ENCODE peak calls at places on chromosomes 6 and 20, in seven cellular contexts. One of them, this sample, is unnamed. For H3K4me1 and H3K36me3, the result is how much of the 10 kb centered on the place peaks cover.

GRCh38 chr6:53309059-53309896 is 39.5 kb downstream of the ELOVL5 start:
- DNase-seq in adrenal gland: peak
- DNase-seq in esophagus squamous epithelium: no peak
- DNase-seq in OCI-LY7: peak
- DNase-seq in GM23338: no peak
- DNase-seq in hepatocyte: no peak
- DNase-seq in heart right ventricle: no peak
- DNase-seq in this sample: peak

GRCh38 chr6:55239099-55239498 is 64.8 kb downstream of the HCRTR2 start:
- DNase-seq in GM23338: no peak
- DNase-seq in heart right ventricle: no peak
- DNase-seq in esophagus squamous epithelium: no peak
- DNase-seq in adrenal gland: no peak
- DNase-seq in OCI-LY7: no peak
- DNase-seq in hepatocyte: peak
- DNase-seq in this sample: no peak

GRCh38 chr6:136684483-136684882 is 107.8 kb downstream of the MAP3K5 start:
- DNase-seq in adrenal gland: no peak
- DNase-seq in OCI-LY7: no peak
- DNase-seq in esophagus squamous epithelium: no peak
- DNase-seq in heart right ventricle: peak
- DNase-seq in hepatocyte: no peak
- DNase-seq in GM23338: no peak
- DNase-seq in this sample: no peak

GRCh38 chr20:39291301-39291700 is 329.2 kb downstream of the DHX35 start:
- DNase-seq in adrenal gland: peak
- DNase-seq in hepatocyte: no peak
- DNase-seq in GM23338: no peak
- DNase-seq in heart right ventricle: no peak
- DNase-seq in OCI-LY7: no peak
- DNase-seq in esophagus squamous epithelium: no peak
- DNase-seq in this sample: no peak

GRCh38 chr6:165987483-165988305 is 180.0 kb downstream of the TBXT start:
- DNase-seq in adrenal gland: peak
- DNase-seq in OCI-LY7: no peak
- DNase-seq in hepatocyte: peak
- DNase-seq in GM23338: peak
- DNase-seq in esophagus squamous epithelium: no peak
- DNase-seq in heart right ventricle: peak
- DNase-seq in this sample: peak

GRCh38 chr20:51624157-51624731 is 81.7 kb upstream of the NFATC2 start:
- DNase-seq in GM23338: peak
- DNase-seq in esophagus squamous epithelium: no peak
- DNase-seq in adrenal gland: peak
- DNase-seq in hepatocyte: peak
- DNase-seq in heart right ventricle: peak
- DNase-seq in OCI-LY7: peak
- DNase-seq in this sample: peak

GRCh38 chr6:34543421-34543820 is 12.7 kb downstream of the SPDEF start:
- DNase-seq in GM23338: no peak
- DNase-seq in OCI-LY7: no peak
- DNase-seq in heart right ventricle: no peak
- DNase-seq in adrenal gland: no peak
- DNase-seq in esophagus squamous epithelium: no peak
- DNase-seq in hepatocyte: no peak
- DNase-seq in this sample: no peak

GRCh38 chr20:50346372-50347347 is 156.0 kb downstream of the CEBPB start:
- DNase-seq in adrenal gland: peak
- DNase-seq in OCI-LY7: no peak
- DNase-seq in GM23338: no peak
- DNase-seq in hepatocyte: peak
- DNase-seq in esophagus squamous epithelium: no peak
- DNase-seq in heart right ventricle: peak
- DNase-seq in this sample: peak

GRCh38 chr6:108914235-108915022 is 66.2 kb downstream of the ARMC2 start:
- DNase-seq in adrenal gland: peak
- DNase-seq in GM23338: peak
- DNase-seq in heart right ventricle: no peak
- DNase-seq in hepatocyte: no peak
- DNase-seq in OCI-LY7: peak
- DNase-seq in esophagus squamous epithelium: no peak
- DNase-seq in this sample: peak

GRCh38 chr20:8487715-8488114 is 355.6 kb downstream of the PLCB1 start:
- DNase-seq in hepatocyte: no peak
- DNase-seq in OCI-LY7: no peak
- DNase-seq in heart right ventricle: no peak
- DNase-seq in esophagus squamous epithelium: no peak
- DNase-seq in GM23338: no peak
- DNase-seq in adrenal gland: no peak
- DNase-seq in this sample: no peak

GRCh38 chr6:111553580-111553979 is 52.1 kb downstream of the TRAF3IP2 start:
- DNase-seq in adrenal gland: no peak
- DNase-seq in esophagus squamous epithelium: no peak
- DNase-seq in OCI-LY7: no peak
- DNase-seq in GM23338: no peak
- DNase-seq in heart right ventricle: no peak
- DNase-seq in hepatocyte: no peak
- DNase-seq in this sample: no peak

GRCh38 chr6:111551521-111552231 is 54.0 kb downstream of the TRAF3IP2 start:
- DNase-seq in esophagus squamous epithelium: no peak
- DNase-seq in OCI-LY7: no peak
- DNase-seq in hepatocyte: peak
- DNase-seq in adrenal gland: peak
- DNase-seq in heart right ventricle: no peak
- DNase-seq in GM23338: no peak
- DNase-seq in this sample: peak

GRCh38 chr6:111555041-111555440 is 50.6 kb downstream of the TRAF3IP2 start:
- DNase-seq in GM23338: no peak
- DNase-seq in esophagus squamous epithelium: no peak
- DNase-seq in OCI-LY7: no peak
- DNase-seq in adrenal gland: no peak
- DNase-seq in hepatocyte: no peak
- DNase-seq in heart right ventricle: no peak
- DNase-seq in this sample: no peak

GRCh38 chr6:111552241-111552744 is 53.4 kb downstream of the TRAF3IP2 start:
- DNase-seq in heart right ventricle: peak
- DNase-seq in adrenal gland: peak
- DNase-seq in hepatocyte: peak
- DNase-seq in GM23338: peak
- DNase-seq in esophagus squamous epithelium: no peak
- DNase-seq in OCI-LY7: no peak
- DNase-seq in this sample: peak

GRCh38 chr6:111552999-111553398 is 52.7 kb downstream of the TRAF3IP2 start:
- DNase-seq in OCI-LY7: no peak
- DNase-seq in GM23338: no peak
- DNase-seq in adrenal gland: no peak
- DNase-seq in hepatocyte: no peak
- DNase-seq in esophagus squamous epithelium: no peak
- DNase-seq in heart right ventricle: no peak
- DNase-seq in this sample: no peak
- H3K4me1 ChIP-seq in OCI-LY7: under half
- H3K4me1 ChIP-seq in GM23338: under half
- H3K4me1 ChIP-seq in adrenal gland: under half
- H3K4me1 ChIP-seq in hepatocyte: under half
- H3K4me1 ChIP-seq in esophagus squamous epithelium: under half
- H3K4me1 ChIP-seq in heart right ventricle: under half
- H3K4me1 ChIP-seq in this sample: under half

GRCh38 chr20:62406635-62407176 is 379 bp downstream of the CABLES2 start:
- DNase-seq in esophagus squamous epithelium: no peak
- DNase-seq in GM23338: no peak
- DNase-seq in hepatocyte: no peak
- DNase-seq in adrenal gland: no peak
- DNase-seq in OCI-LY7: no peak
- DNase-seq in heart right ventricle: no peak
- DNase-seq in this sample: no peak

GRCh38 chr20:62408640-62409039 is 1.6 kb upstream of the CABLES2 start:
- DNase-seq in GM23338: no peak
- DNase-seq in OCI-LY7: no peak
- DNase-seq in heart right ventricle: no peak
- DNase-seq in hepatocyte: no peak
- DNase-seq in adrenal gland: no peak
- DNase-seq in esophagus squamous epithelium: no peak
- DNase-seq in this sample: no peak

GRCh38 chr20:62407221-62407992 is at the start of gene CABLES2:
- DNase-seq in GM23338: peak
- DNase-seq in OCI-LY7: peak
- DNase-seq in hepatocyte: peak
- DNase-seq in esophagus squamous epithelium: peak
- DNase-seq in adrenal gland: peak
- DNase-seq in heart right ventricle: peak
- DNase-seq in this sample: peak

GRCh38 chr20:62409086-62409853 is 2.2 kb upstream of the CABLES2 start:
- DNase-seq in OCI-LY7: no peak
- DNase-seq in GM23338: no peak
- DNase-seq in hepatocyte: no peak
- DNase-seq in heart right ventricle: no peak
- DNase-seq in esophagus squamous epithelium: no peak
- DNase-seq in adrenal gland: no peak
- DNase-seq in this sample: no peak

GRCh38 chr20:62408055-62408454 is 970 bp upstream of the CABLES2 start:
- DNase-seq in adrenal gland: no peak
- DNase-seq in hepatocyte: no peak
- DNase-seq in GM23338: no peak
- DNase-seq in OCI-LY7: no peak
- DNase-seq in heart right ventricle: no peak
- DNase-seq in esophagus squamous epithelium: no peak
- DNase-seq in this sample: no peak
- H3K36me3 ChIP-seq in adrenal gland: under half
- H3K36me3 ChIP-seq in hepatocyte: under half
- H3K36me3 ChIP-seq in GM23338: under half
- H3K36me3 ChIP-seq in OCI-LY7: under half
- H3K36me3 ChIP-seq in heart right ventricle: under half
- H3K36me3 ChIP-seq in esophagus squamous epithelium: under half
- H3K36me3 ChIP-seq in this sample: under half

DNA sequence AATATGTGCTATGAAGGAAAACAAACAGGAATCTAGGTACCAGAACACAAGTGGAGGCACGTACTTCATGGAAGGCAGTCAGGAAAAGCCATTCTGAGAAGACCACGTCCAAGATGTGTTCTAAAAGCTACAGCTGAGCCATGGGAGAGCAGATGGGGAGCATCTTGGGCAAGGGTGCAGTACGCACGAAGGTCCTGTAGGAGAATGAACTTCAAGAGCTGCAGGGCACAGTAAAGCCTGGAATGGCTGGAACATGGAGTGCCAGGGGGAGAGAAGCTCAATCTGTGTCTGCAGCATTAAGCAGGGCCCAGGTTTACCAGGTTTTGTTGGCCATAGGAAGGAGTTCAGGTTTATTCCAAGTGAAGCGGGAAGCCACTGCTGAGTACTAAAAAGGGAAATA is 30.0 kb downstream of the ADTRP start:
- DNase-seq in esophagus squamous epithelium: no peak
- DNase-seq in heart right ventricle: no peak
- DNase-seq in hepatocyte: no peak
- DNase-seq in OCI-LY7: no peak
- DNase-seq in GM23338: no peak
- DNase-seq in adrenal gland: no peak
- DNase-seq in this sample: no peak
- TF ChIP-seq CTCF in esophagus squamous epithelium: no peak
- TF ChIP-seq CTCF in heart right ventricle: no peak
- TF ChIP-seq CTCF in hepatocyte: no peak
- TF ChIP-seq CTCF in OCI-LY7: no peak
- TF ChIP-seq CTCF in GM23338: no peak
- TF ChIP-seq CTCF in adrenal gland: no peak
- TF ChIP-seq CTCF in this sample: no peak

GRCh38 chr20:63253065-63253437 is 1.2 kb downstream of the NKAIN4 start:
- DNase-seq in adrenal gland: no peak
- DNase-seq in hepatocyte: no peak
- DNase-seq in OCI-LY7: no peak
- DNase-seq in GM23338: no peak
- DNase-seq in heart right ventricle: no peak
- DNase-seq in esophagus squamous epithelium: no peak
- DNase-seq in this sample: no peak
- H3K4me1 ChIP-seq in adrenal gland: under half
- H3K4me1 ChIP-seq in hepatocyte: under half
- H3K4me1 ChIP-seq in OCI-LY7: under half
- H3K4me1 ChIP-seq in GM23338: under half
- H3K4me1 ChIP-seq in heart right ventricle: under half
- H3K4me1 ChIP-seq in esophagus squamous epithelium: under half
- H3K4me1 ChIP-seq in this sample: under half

DNA sequence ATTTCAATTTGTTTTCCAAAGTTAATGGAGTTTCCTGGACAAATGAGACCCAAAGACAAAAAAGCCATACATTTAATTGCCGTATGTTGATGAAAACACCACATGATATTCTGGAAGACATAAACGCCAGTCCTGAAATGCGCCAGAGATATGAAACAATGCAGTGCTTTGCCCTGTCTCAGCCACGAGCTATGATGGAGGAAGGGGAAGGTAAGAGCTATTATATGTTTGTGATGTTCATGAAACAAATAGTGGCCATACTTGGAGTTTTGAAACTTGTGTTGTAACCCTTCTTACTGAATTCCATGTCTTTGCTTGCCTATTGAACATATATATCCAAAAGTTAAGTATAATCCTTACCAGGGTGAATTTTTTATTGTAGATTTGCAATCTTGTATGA is 125.9 kb downstream of the NCOA3 start:
- DNase-seq in heart right ventricle: no peak
- DNase-seq in adrenal gland: no peak
- DNase-seq in OCI-LY7: no peak
- DNase-seq in esophagus squamous epithelium: no peak
- DNase-seq in GM23338: no peak
- DNase-seq in hepatocyte: no peak
- DNase-seq in this sample: no peak
- H3K36me3 ChIP-seq in heart right ventricle: under half
- H3K36me3 ChIP-seq in adrenal gland: under half
- H3K36me3 ChIP-seq in OCI-LY7: half or more
- H3K36me3 ChIP-seq in esophagus squamous epithelium: half or more
- H3K36me3 ChIP-seq in GM23338: under half
- H3K36me3 ChIP-seq in hepatocyte: under half
- H3K36me3 ChIP-seq in this sample: under half